ENCODE peak calls at places on chromosomes 4 and X, in four cellular contexts. M is GM12878, A is GM12891, B is K562. R is an unnamed sample.

GRCh38 chr4:169099775-169100180 is 89.7 kb upstream of the CBR4 start:
- DNase-seq in M (peak), A (no peak), B (no peak), R (no peak)

GRCh38 chr4:1516261-1516660 is 110.0 kb upstream of the NKX1-1 start:
- DNase-seq in M (no peak), A (no peak), B (no peak), R (no peak)

GRCh38 chr4:53306729-53307128 is 59.1 kb downstream of the SCFD2 start:
- DNase-seq in M (no peak), A (no peak), B (no peak), R (no peak)

GRCh38 chrX:39152106-39152649 is 350.9 kb downstream of the MID1IP1 start:
- DNase-seq in M (no peak), A (no peak), B (peak), R (no peak)

GRCh38 chrX:1488141-1488540 is 35.4 kb upstream of the ASMTL start:
- DNase-seq in M (no peak), A (no peak), B (no peak), R (no peak)

GRCh38 chr4:2802618-2803531 is 10.0 kb downstream of the SH3BP2 start:
- DNase-seq in M (no peak), A (no peak), B (no peak), R (no peak)

GRCh38 chr4:164221631-164222030 is 532.3 kb upstream of the SMIM31 start:
- DNase-seq in M (no peak), A (no peak), B (no peak), R (no peak)

GRCh38 chrX:107206697-107207065 is 270 bp downstream of the DNAAF6 start:
- DNase-seq in M (no peak), A (no peak), B (no peak), R (no peak)

GRCh38 chr4:132238697-132239096 is 910.4 kb upstream of the PCDH10 start:
- DNase-seq in M (no peak), A (no peak), B (no peak), R (no peak)

GRCh38 chr4:161329852-161330251 is 833.9 kb downstream of the FSTL5 start:
- DNase-seq in M (no peak), A (no peak), B (no peak), R (no peak)
- TF ChIP-seq POLR2AphosphoS5 in M (no peak), A (no peak), B (no peak), R (no peak)

GRCh38 chr4:187770345-187770744 is 225.2 kb upstream of the ZFP42 start:
- DNase-seq in M (no peak), A (no peak), B (no peak), R (no peak)
- TF ChIP-seq TAF1 in M (no peak), A (no peak), B (no peak), R (no peak)

DNA sequence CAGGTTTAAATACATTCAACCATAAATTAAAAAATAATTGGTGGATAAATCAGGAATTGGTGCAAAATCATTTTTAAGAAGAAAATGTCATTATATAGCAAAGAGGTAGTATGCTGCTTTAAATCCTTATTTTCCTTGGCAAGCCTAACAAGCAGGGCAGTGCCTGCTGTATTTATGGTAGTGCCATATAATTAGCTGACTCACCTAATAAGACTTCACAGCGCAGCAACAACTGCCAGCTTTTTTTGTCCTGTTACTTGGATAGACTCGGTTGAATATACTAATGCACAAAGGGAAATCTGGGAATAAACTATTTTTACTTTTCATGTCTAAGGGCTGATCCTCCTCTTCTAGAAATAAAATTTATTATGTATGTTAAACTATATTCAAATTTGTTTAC is 99.1 kb downstream of the SNCA start:
- DNase-seq in M (no peak), A (no peak), B (no peak), R (no peak)
- TF ChIP-seq POLR2AphosphoS5 in M (no peak), A (no peak), B (no peak), R (no peak)

GRCh38 chr4:7970031-7970946 is 30.6 kb upstream of the AFAP1 start:
- DNase-seq in M (no peak), A (peak), B (no peak), R (peak)
- TF ChIP-seq TAF1 in M (no peak), A (no peak), B (no peak), R (no peak)

GRCh38 chr4:119501740-119502139 is 126.9 kb downstream of the PDE5A start:
- DNase-seq in M (no peak), A (no peak), B (no peak), R (no peak)

GRCh38 chr4:119493419-119493818 is 135.2 kb downstream of the PDE5A start:
- DNase-seq in M (no peak), A (no peak), B (no peak), R (no peak)

DNA sequence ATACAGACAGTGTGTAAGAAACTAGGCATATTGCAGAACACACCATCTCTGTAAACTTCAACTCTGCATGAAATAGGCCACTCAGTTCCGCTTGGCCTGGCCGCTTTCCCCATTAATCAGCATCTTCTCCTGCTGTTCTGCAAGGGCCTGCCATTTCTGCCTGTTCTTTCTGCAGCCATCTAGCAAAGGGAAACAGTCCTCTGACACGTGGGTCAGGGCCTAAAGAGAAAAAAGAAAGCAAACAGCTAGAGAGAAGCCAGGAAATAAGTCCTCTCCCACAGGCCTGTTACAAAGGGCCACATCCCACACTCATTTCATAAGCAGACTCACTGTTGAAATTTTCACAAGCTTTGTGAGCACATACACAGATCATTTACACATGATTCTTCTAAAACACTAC is 130.1 kb downstream of the PDE5A start:
- DNase-seq in M (no peak), A (no peak), B (no peak), R (no peak)
- TF ChIP-seq POLR2AphosphoS5 in M (no peak), A (no peak), B (no peak), R (no peak)

GRCh38 chr4:34181891-34182290 is 2062.4 kb downstream of the ARAP2 start:
- DNase-seq in M (no peak), A (no peak), B (no peak), R (no peak)
- TF ChIP-seq TAF1 in M (no peak), A (no peak), B (no peak), R (no peak)

DNA sequence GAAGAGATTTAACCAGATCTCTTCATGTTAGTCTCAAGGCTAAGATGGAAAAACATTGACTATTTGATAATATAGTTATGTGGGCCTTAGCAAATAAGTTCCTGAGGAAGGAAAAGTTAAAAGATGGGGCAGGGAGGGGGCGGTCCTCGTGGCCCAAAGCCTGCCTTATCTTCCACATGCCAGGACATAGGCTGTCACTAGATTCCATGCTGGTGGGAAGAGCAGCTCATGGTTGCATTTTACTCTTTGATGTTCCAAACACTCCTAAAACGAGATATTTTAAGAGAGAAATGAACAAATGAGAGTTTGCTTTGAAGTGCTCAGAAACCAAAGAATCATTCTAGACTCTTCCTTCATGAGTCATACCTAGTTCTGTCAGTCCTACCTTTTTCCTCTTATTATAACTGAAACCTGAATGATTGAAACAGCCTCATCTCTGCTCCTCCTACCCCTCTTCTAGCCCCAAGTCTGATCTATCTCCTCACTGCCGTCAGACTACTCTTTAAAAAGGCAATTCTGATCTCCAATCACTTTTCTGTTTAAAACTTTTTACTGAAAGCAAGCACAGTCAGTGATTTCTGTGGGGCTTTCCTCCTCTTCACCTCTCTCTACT is 25.1 kb downstream of the RAB9B start:
- DNase-seq in M (no peak), A (no peak), B (no peak), R (no peak)
- TF ChIP-seq POLR2AphosphoS5 in M (no peak), A (no peak), B (no peak), R (no peak)

DNA sequence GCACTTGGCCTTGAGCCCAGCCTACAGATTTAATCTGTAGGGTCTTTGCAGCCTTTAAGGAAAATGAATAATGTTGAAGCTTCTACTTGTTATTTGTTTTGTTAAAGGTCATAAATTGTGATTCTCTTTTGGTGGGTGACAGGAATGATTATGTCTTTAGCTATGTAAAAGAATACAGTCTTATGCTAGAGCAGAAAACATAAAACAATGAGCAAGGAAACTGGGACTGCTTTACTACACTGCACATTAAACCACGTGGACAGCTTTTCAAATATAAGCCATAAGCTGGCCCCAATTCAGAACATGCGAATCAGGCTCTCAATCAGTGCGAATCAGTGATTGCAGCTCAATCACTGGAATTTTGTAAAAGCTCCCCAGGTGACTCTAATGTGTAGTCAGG is 40.9 kb upstream of the TBC1D19 start:
- DNase-seq in M (no peak), A (no peak), B (no peak), R (no peak)
- TF ChIP-seq TAF1 in M (no peak), A (no peak), B (no peak), R (no peak)

GRCh38 chrX:153926863-153927685 is 1.0 kb upstream of the ARHGAP4 start:
- DNase-seq in M (peak), A (peak), B (peak), R (peak)
- TF ChIP-seq POLR2AphosphoS5 in M (peak), A (no peak), B (peak), R (peak)

R was measured in GM12892.